ENCODE peak calls at places on chromosome 15, in four cellular contexts. S is skeletal muscle cell, V is A549, K is psoas muscle. Y is an unnamed sample.

GRCh38 chr15:99486371-99487336 is 79.1 kb upstream of the MEF2A start:
- DNase-seq in K (peak; percentile 92), V (peak; percentile 79), S (no peak), Y (peak; percentile 85)

GRCh38 chr15:26628879-26629529 is 143.9 kb downstream of the GABRB3 start:
- DNase-seq in V (peak; percentile 62), S (no peak), K (peak; percentile 87), Y (no peak)

GRCh38 chr15:49075876-49076275 is 29.6 kb upstream of the SECISBP2L start:
- DNase-seq in K (no peak), V (no peak), S (no peak), Y (no peak)

GRCh38 chr15:95888762-95889161 is 441.7 kb upstream of the NR2F2 start:
- DNase-seq in S (no peak), V (no peak), K (no peak), Y (no peak)

GRCh38 chr15:51144021-51144532 is 49.4 kb upstream of the TNFAIP8L3 start:
- DNase-seq in S (peak; percentile 97), K (no peak), V (peak; percentile 25), Y (peak; percentile 76)

GRCh38 chr15:75215107-75216004 is 13.7 kb downstream of the C15orf39 start:
- DNase-seq in V (no peak), S (no peak), K (no peak), Y (no peak)

GRCh38 chr15:72818632-72819031 is 35.1 kb upstream of the ADPGK start:
- DNase-seq in K (no peak), V (no peak), S (no peak), Y (no peak)

GRCh38 chr15:75751116-75751875 is 38.6 kb upstream of the CSPG4 start:
- DNase-seq in S (no peak), K (no peak), V (no peak), Y (no peak)

GRCh38 chr15:52733078-52733477 is 53.9 kb upstream of the ATOSA start:
- DNase-seq in K (no peak), S (peak; percentile 57), V (no peak), Y (peak; percentile 29)

GRCh38 chr15:70265466-70265978 is 167.8 kb upstream of the TLE3 start:
- DNase-seq in K (no peak), V (no peak), S (no peak), Y (no peak)

GRCh38 chr15:29522373-29523276 is 253.0 kb upstream of the NSMCE3 start:
- DNase-seq in V (peak; percentile 54), S (no peak), K (no peak), Y (no peak)

GRCh38 chr15:57832183-57832582 is 125.7 kb downstream of the POLR2M start:
- DNase-seq in V (no peak), K (no peak), S (no peak), Y (no peak)

GRCh38 chr15:48559270-48559669 is 86.2 kb downstream of the FBN1 start:
- DNase-seq in K (peak; percentile 41), S (peak; percentile 82), V (no peak), Y (peak; percentile 75)

GRCh38 chr15:91974321-91974720 is 120.8 kb downstream of the SLCO3A1 start:
- DNase-seq in K (no peak), V (no peak), S (no peak), Y (no peak)

GRCh38 chr15:42273099-42273899 is at the start of the genes GANC and TMEM87A:
- DNase-seq in S (peak; percentile 96), K (peak; percentile 98), V (peak; percentile 85), Y (peak; percentile 96)

GRCh38 chr15:96764501-96764900 is 434.0 kb downstream of the NR2F2 start:
- DNase-seq in V (no peak), S (no peak), K (no peak), Y (no peak)

GRCh38 chr15:75420698-75421097 is 30.8 kb downstream of the SIN3A start:
- DNase-seq in V (no peak), S (no peak), K (no peak), Y (no peak)

GRCh38 chr15:84734794-84735479 is 13.5 kb upstream of the ZNF592 start:
- DNase-seq in V (peak; percentile 88), K (no peak), S (no peak), Y (no peak)

GRCh38 chr15:33243869-33244268 is 49.4 kb upstream of the FMN1 start:
- DNase-seq in S (peak; percentile 48), V (peak; percentile 92), K (no peak), Y (no peak)

GRCh38 chr15:61654918-61655317 is 405.3 kb downstream of the VPS13C start:
- DNase-seq in V (no peak), S (peak; percentile 32), K (peak; percentile 87), Y (no peak)

GRCh38 chr15:61655881-61656280 is 404.4 kb downstream of the VPS13C start:
- DNase-seq in V (no peak), S (no peak), K (no peak), Y (no peak)

GRCh38 chr15:61651267-61651666 is 409.0 kb downstream of the VPS13C start:
- DNase-seq in V (no peak), K (no peak), S (no peak), Y (no peak)

GRCh38 chr15:61654004-61654740 is 406.1 kb downstream of the VPS13C start:
- DNase-seq in K (peak; percentile 77), S (no peak), V (no peak), Y (no peak)

GRCh38 chr15:61653110-61653509 is 407.1 kb downstream of the VPS13C start:
- DNase-seq in K (peak; percentile 85), S (no peak), V (no peak), Y (no peak)
- H3K4me3 ChIP-seq in K (peak overlapping the region; percentile 31), S (no peak overlapping the region), V (no peak overlapping the region), Y (no peak overlapping the region)

DNA sequence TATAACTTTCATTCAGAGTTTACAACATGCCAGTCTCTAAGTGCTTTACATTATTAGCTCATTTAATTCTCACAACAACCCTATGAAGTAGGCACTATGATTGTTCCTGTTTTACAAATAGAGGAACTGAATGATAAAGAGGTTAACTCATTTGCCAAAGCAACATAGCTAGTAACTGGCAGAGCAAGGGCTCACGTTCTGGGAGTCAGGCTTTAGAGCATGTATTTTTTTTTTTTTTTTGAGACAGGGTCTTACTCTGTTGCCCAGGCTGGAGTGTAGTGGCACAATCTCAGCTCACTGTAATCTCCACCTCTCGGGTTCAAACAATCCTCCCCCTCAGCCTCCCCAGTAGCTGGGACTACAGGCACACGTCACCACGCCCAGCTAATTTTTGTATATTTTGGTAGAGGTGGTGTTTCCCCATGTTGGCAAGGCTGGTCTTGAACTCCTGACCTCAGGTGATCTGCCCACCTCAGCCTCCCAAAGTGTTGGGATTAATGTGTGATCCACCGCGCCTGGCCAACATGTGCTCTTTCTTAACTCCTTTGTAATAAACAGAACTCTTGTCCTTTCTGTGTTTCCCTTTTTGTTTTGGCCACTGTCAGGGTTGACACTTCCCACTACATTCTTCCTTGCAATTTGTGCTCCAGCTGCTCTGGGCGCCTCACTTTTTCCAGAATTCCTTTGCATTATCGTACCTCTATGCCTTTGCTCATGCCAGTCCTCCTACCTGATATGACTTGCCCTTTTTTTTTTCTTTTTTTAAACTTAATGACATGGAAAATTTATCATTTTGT is 39.0 kb upstream of the SMAD3 start:
- DNase-seq in S (no peak), K (no peak), V (no peak), Y (no peak)
- H3K4me3 ChIP-seq in S (no peak overlapping the region), K (no peak overlapping the region), V (no peak overlapping the region), Y (no peak overlapping the region)

DNA sequence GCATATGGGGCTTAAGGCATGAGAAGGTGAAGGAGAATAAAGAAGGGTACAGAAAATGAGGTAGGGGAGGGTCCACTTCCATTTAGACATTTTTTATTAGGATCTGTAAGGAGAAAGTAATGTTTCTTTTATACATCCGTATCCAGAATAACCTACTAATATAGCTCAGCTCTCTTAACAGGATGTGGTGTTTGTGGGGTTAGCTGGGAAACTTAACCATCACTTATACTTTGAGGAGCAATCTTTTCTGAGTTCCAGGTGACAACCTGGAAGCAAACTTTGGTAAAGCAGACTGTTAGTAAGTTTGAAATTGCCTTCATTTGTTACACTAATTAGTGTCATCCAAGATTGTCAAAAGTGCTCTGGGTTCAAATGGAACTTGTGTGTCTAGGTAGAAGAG is 36.6 kb downstream of the BUB1B start:
- DNase-seq in V (no peak), K (no peak), S (no peak), Y (no peak)
- H3K4me3 ChIP-seq in V (no peak overlapping the region), K (no peak overlapping the region), S (no peak overlapping the region), Y (no peak overlapping the region)

GRCh38 chr15:63322541-63322940 is 45.1 kb downstream of the APH1B start:
- DNase-seq in S (no peak), V (no peak), K (no peak), Y (no peak)
- H3K4me3 ChIP-seq in S (no peak overlapping the region), V (no peak overlapping the region), K (no peak overlapping the region), Y (no peak overlapping the region)

GRCh38 chr15:40843183-40843884 is 514 bp upstream of the SPINT1 start:
- DNase-seq in S (no peak), V (no peak), K (no peak), Y (no peak)
- H3K4me3 ChIP-seq in S (peak overlapping the region; percentile 29), V (peak overlapping the region; percentile 54), K (peak overlapping the region; percentile 58), Y (no peak overlapping the region)

Y was measured in AG09309.